ENCODE peak calls at places on chromosomes 7 and 10, in nine cellular contexts. W is transverse colon, X is brain microvascular endothelial cell, Y is fibroblast of lung, U is PC-9, R is gastrocnemius medialis, S is fibroblast of mammary gland, L is activated B cell treated with CpG ODN at 0.5 μM for 24 hours, K is fibroblast of pulmonary artery. F is an unnamed sample.

GRCh38 chr7:12490105-12490688 is 80.3 kb upstream of the SCIN start:
- DNase-seq in U (peak; percentile 53), R (no peak), L (no peak), S (peak; percentile 50), X (no peak), W (no peak), K (peak; percentile 41), Y (peak; percentile 61), F (peak; percentile 52)

GRCh38 chr7:112938895-112939588 is 147.6 kb downstream of the GPR85 start:
- DNase-seq in U (no peak), W (peak; percentile 16), X (peak; percentile 24), Y (peak; percentile 31), K (peak; percentile 34), L (no peak), R (no peak), S (peak; percentile 12), F (peak; percentile 41)

GRCh38 chr10:78516236-78516635 is 482.6 kb downstream of the RPS24 start:
- DNase-seq in U (peak; percentile 11), K (no peak), X (no peak), R (no peak), L (no peak), Y (no peak), S (no peak), W (no peak), F (no peak)

GRCh38 chr10:104326991-104327610 is 11.2 kb downstream of the ITPRIP start:
- DNase-seq in S (no peak), U (no peak), Y (peak; percentile 8), X (no peak), K (no peak), L (no peak), W (no peak), R (no peak), F (no peak)

GRCh38 chr7:128829391-128830166 is 627 bp upstream of the FLNC start:
- DNase-seq in U (no peak), R (peak; percentile 78), S (peak; percentile 53), X (peak; percentile 71), K (peak; percentile 40), W (no peak), L (no peak), Y (peak; percentile 55), F (peak; percentile 39)

GRCh38 chr7:151553356-151553755 is 33.7 kb upstream of the RHEB start:
- DNase-seq in R (no peak), K (no peak), X (no peak), U (no peak), Y (no peak), L (no peak), W (no peak), S (no peak), F (no peak)

GRCh38 chr7:106126170-106126938 is 14.2 kb upstream of the SYPL1 start:
- DNase-seq in W (peak; percentile 42), S (peak; percentile 83), X (peak; percentile 89), U (peak; percentile 74), K (peak; percentile 78), L (no peak), Y (peak; percentile 75), R (no peak), F (peak; percentile 64)

GRCh38 chr7:112708236-112708635 is 82.0 kb downstream of the TMEM168 start:
- DNase-seq in L (no peak), R (no peak), X (no peak), S (no peak), U (no peak), K (no peak), Y (no peak), W (no peak), F (no peak)

GRCh38 chr10:78656815-78657621 is 411.7 kb upstream of the ZMIZ1 start:
- DNase-seq in L (no peak), W (no peak), U (no peak), R (no peak), Y (peak; percentile 38), K (no peak), S (no peak), X (no peak), F (no peak)

GRCh38 chr10:131751827-131752775 is 148.7 kb upstream of the PPP2R2D start:
- DNase-seq in U (no peak), X (no peak), K (no peak), R (no peak), W (no peak), S (no peak), L (no peak), Y (no peak), F (no peak)

GRCh38 chr10:70444613-70445222 is 3.2 kb upstream of the NODAL start:
- DNase-seq in X (no peak), U (no peak), S (no peak), R (no peak), K (no peak), W (no peak), L (no peak), Y (no peak), F (no peak)

GRCh38 chr10:17744395-17744841 is 7.6 kb upstream of the TMEM236 start:
- DNase-seq in L (no peak), U (no peak), Y (no peak), K (peak; percentile 71), W (no peak), R (no peak), S (no peak), X (no peak), F (peak; percentile 62)

GRCh38 chr10:72976886-72977285 is 22.3 kb upstream of the PLA2G12B start:
- DNase-seq in X (no peak), W (no peak), R (no peak), U (no peak), L (no peak), K (no peak), Y (no peak), S (no peak), F (no peak)

GRCh38 chr10:98169379-98169778 is 34.9 kb downstream of the R3HCC1L start:
- DNase-seq in R (no peak), U (no peak), K (no peak), W (no peak), Y (no peak), X (no peak), L (no peak), S (no peak), F (no peak)

GRCh38 chr10:6579904-6580278 is at the start of gene PRKCQ:
- DNase-seq in X (no peak), S (no peak), K (peak; percentile 42), Y (peak; percentile 44), W (peak; percentile 31), R (no peak), L (no peak), U (peak; percentile 37), F (no peak)

GRCh38 chr10:6581750-6582697 is 1.9 kb upstream of the PRKCQ start:
- DNase-seq in S (no peak), R (peak; percentile 63), U (no peak), Y (no peak), L (no peak), W (no peak), X (no peak), K (no peak), F (no peak)

GRCh38 chr10:6579193-6579903 is 728 bp downstream of the PRKCQ start:
- DNase-seq in K (no peak), X (no peak), R (peak; percentile 36), U (no peak), W (no peak), S (no peak), Y (peak; percentile 3), L (no peak), F (no peak)

GRCh38 chr10:6578221-6579192 is 1.6 kb downstream of the PRKCQ start:
- DNase-seq in L (no peak), K (no peak), U (no peak), Y (no peak), W (no peak), R (no peak), X (no peak), S (no peak), F (no peak)

GRCh38 chr10:6580279-6581029 is 378 bp upstream of the PRKCQ start:
- DNase-seq in X (peak; percentile 8), S (peak; percentile 33), L (peak; percentile 75), R (peak; percentile 86), U (peak; percentile 45), Y (peak; percentile 64), W (peak; percentile 79), K (peak; percentile 66), F (peak; percentile 21)
- TF ChIP-seq CTCF in X (peak; percentile 42), S (no peak), L (no peak), R (peak; percentile 92), U (no peak), Y (peak; percentile 30), W (peak; percentile 52), K (peak; percentile 15), F (peak; percentile 10)

DNA sequence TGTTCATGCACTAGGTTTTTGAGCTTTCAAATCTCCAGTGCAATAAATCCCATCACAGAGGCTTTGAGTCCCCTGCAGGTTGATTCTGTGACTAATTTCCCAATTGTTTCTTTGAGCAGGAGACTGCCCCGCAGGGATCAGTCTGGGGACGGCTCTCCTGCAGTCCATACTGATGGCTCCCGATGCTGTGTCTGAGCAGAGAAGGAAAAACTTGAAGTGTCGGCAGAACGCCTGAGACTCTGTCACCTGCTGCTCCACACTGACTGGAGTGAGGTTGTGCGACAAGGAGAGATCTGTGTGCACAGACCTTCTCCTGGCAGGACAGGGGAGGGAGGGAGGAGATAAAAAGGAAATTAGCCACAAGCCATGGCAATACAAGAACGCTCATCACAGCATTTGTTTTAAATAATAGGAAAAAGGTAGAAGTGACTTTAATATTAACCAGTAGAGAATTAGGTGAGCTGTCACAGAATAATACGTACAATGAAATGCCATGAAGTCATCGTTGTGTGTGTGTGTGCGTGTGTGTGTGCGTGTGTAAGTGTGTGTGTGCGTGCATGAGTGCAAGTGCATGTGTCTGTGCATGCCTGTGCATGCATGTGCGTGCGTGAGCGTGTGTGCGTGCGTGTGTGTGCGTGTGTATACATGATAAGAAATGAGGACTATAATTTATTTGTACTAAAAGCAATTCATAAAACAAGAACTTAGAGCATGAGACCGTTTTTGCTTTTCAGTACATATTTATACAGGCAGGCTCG is 38.2 kb downstream of the HTR5A start:
- DNase-seq in K (no peak), S (no peak), R (no peak), U (no peak), X (no peak), Y (no peak), W (no peak), L (no peak), F (no peak)
- TF ChIP-seq CTCF in K (no peak), S (no peak), R (no peak), U (no peak), X (no peak), Y (no peak), W (no peak), L (no peak), F (no peak)

GRCh38 chr10:68792115-68792514 is 35.2 kb upstream of the STOX1 start:
- DNase-seq in L (no peak), S (peak; percentile 33), R (no peak), Y (peak; percentile 58), U (no peak), K (peak; percentile 28), W (no peak), X (no peak), F (peak; percentile 24)
- TF ChIP-seq CTCF in L (no peak), S (peak; percentile 16), R (no peak), Y (peak; percentile 24), U (peak; percentile 73), K (peak; percentile 9), W (peak; percentile 10), X (no peak), F (no peak)

GRCh38 chr7:34263168-34263567 is 357.8 kb downstream of the BMPER start:
- DNase-seq in K (no peak), U (no peak), L (no peak), R (no peak), W (no peak), Y (no peak), S (no peak), X (no peak), F (no peak)

DNA sequence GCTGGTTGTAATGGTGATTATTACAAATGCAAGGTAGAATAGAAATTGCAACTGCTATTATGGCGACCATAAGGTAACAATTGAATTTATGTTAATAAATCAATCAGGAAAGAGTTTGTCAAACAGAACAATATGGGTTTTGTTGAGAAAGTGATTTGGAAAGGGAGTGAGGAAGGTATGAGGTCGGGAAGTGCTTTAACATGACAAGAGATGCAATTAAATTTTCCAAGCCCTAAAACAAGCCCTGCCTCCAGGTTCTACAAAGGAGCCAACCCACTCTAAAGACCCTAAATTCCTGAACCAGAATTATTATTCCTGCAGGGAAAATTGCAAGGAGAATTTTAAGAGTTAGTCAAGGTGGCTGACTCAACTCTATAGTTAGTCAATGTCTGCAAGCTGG is 363.7 kb downstream of the BMPER start:
- DNase-seq in L (no peak), K (no peak), Y (no peak), S (no peak), R (no peak), U (no peak), X (no peak), W (no peak), F (no peak)
- TF ChIP-seq CTCF in L (no peak), K (no peak), Y (no peak), S (no peak), R (no peak), U (no peak), X (no peak), W (no peak), F (no peak)